ENCODE peak calls at places on chromosome 6, in four cellular contexts. J, O, E and P are unnamed samples.

GRCh38 chr6:3453410-3453809 is 3.4 kb downstream of the SLC22A23 start:
- DNase-seq in O (no peak), J (no peak), E (no peak), P (no peak)

GRCh38 chr6:34922177-34922663 is 33.2 kb downstream of the ANKS1A start:
- DNase-seq in J (no peak), E (no peak), O (no peak), P (no peak)

GRCh38 chr6:95203153-95203754 is 374.1 kb upstream of the MANEA start:
- DNase-seq in J (peak; percentile 36), E (no peak), O (peak; percentile 45), P (no peak)

GRCh38 chr6:25085761-25086160 is 150.0 kb upstream of the RIPOR2 start:
- DNase-seq in E (no peak), J (no peak), O (no peak), P (no peak)

GRCh38 chr6:131948692-131949614 is 2.2 kb downstream of the CCN2 start:
- DNase-seq in O (no peak), E (no peak), J (no peak), P (no peak)

GRCh38 chr6:21634582-21634981 is 41.0 kb downstream of the SOX4 start:
- DNase-seq in E (no peak), O (no peak), J (no peak), P (no peak)

GRCh38 chr6:166697113-166697512 is 70.1 kb upstream of the RPS6KA2 start:
- DNase-seq in O (no peak), E (no peak), J (no peak), P (no peak)

GRCh38 chr6:144278659-144279314 is 6.3 kb upstream of the UTRN start:
- DNase-seq in E (no peak), O (no peak), J (no peak), P (no peak)

GRCh38 chr6:142822882-142823578 is 121.9 kb downstream of the HIVEP2 start:
- DNase-seq in O (no peak), E (no peak), J (no peak), P (no peak)

GRCh38 chr6:163355471-163355991 is 59.0 kb upstream of the QKI start:
- DNase-seq in E (no peak), J (no peak), O (peak; percentile 17), P (no peak)

GRCh38 chr6:27591660-27592059 is 118.8 kb upstream of the ZNF184 start:
- DNase-seq in O (no peak), E (no peak), J (no peak), P (no peak)